ENCODE peak calls at places on chromosomes 7 and 10, in nine cellular contexts. O is hippocampal formation; M is activated CD8-positive, alpha-beta memory T cell treated with anti-CD3 and anti-CD28 coated beads for 24 hours; P is CD4-positive, CD25-positive, alpha-beta regulatory T cell; T is CD8-positive, alpha-beta memory T cell; U is mucosa of gallbladder; V is Panc1; S is NCI-H1417; L is iris pigment epithelial cell. H is an unnamed sample.

GRCh38 chr7:100407285-100408180 is 21.0 kb downstream of the ZCWPW1 start:
- DNase-seq in U (no peak), V (peak; percentile 61), T (no peak), M (peak; percentile 68), P (peak; percentile 64), L (peak; percentile 84), S (no peak), O (no peak), H (no peak)

GRCh38 chr7:155975490-155975889 is 163.2 kb upstream of the SHH start:
- DNase-seq in T (no peak), V (no peak), S (no peak), M (peak; percentile 24), P (no peak), L (no peak), U (no peak), O (no peak), H (no peak)

GRCh38 chr7:35695628-35695888 is 623 bp upstream of the HERPUD2 start:
- DNase-seq in T (peak; percentile 6), S (no peak), V (no peak), O (no peak), M (no peak), P (no peak), L (no peak), U (no peak), H (no peak)

GRCh38 chr10:124719213-124719851 is 24.8 kb downstream of the FAM53B start:
- DNase-seq in T (peak; percentile 57), S (no peak), M (no peak), P (peak; percentile 85), L (peak; percentile 63), U (peak; percentile 83), O (peak; percentile 85), V (no peak), H (no peak)

GRCh38 chr10:108465871-108466641 is 1301.5 kb upstream of the SORCS1 start:
- DNase-seq in V (no peak), O (no peak), M (no peak), P (no peak), L (peak; percentile 2), T (no peak), S (no peak), U (peak; percentile 21), H (no peak)

GRCh38 chr10:88157981-88158465 is 294.6 kb downstream of the PTEN start:
- DNase-seq in V (no peak), L (peak; percentile 92), S (no peak), T (no peak), O (no peak), U (no peak), M (no peak), P (no peak), H (no peak)

GRCh38 chr7:64951250-64951848 is 39.5 kb downstream of the ZNF117 start:
- DNase-seq in P (peak; percentile 53), L (peak; percentile 53), M (no peak), S (peak; percentile 29), O (no peak), V (peak; percentile 30), U (no peak), T (no peak), H (no peak)

GRCh38 chr7:30464231-30464660 is 14.3 kb downstream of the NOD1 start:
- DNase-seq in V (no peak), P (no peak), M (no peak), L (peak; percentile 18), U (no peak), O (no peak), T (no peak), S (no peak), H (no peak)

GRCh38 chr7:144818516-144818915 is 17.3 kb downstream of the TPK1 start:
- DNase-seq in U (no peak), P (peak; percentile 73), V (no peak), L (peak; percentile 87), O (no peak), T (no peak), M (no peak), S (no peak), H (no peak)

GRCh38 chr10:132714906-132715790 is 70.8 kb downstream of the NKX6-2 start:
- DNase-seq in M (no peak), P (no peak), O (no peak), U (no peak), T (no peak), V (no peak), S (no peak), L (no peak), H (no peak)

GRCh38 chr7:139594911-139595476 is 71.5 kb downstream of the CLEC2L start:
- DNase-seq in P (no peak), T (no peak), V (no peak), S (no peak), L (no peak), U (no peak), M (peak; percentile 37), O (no peak), H (no peak)

GRCh38 chr10:357201-357950 is 222.1 kb downstream of the ZMYND11 start:
- DNase-seq in P (no peak), S (no peak), T (no peak), L (no peak), U (no peak), M (no peak), O (no peak), V (no peak), H (no peak)

GRCh38 chr10:126133906-126134703 is 237.7 kb downstream of the FANK1 start:
- DNase-seq in O (no peak), U (no peak), T (no peak), S (no peak), V (peak; percentile 33), M (no peak), L (peak; percentile 64), P (no peak), H (peak; percentile 18)

GRCh38 chr7:98137826-98138151 is 31.1 kb downstream of the LMTK2 start:
- DNase-seq in S (no peak), O (peak; percentile 22), L (no peak), T (no peak), V (no peak), M (no peak), P (no peak), U (no peak), H (no peak)

GRCh38 chr10:2882628-2883027 is 184.7 kb upstream of the PFKP start:
- DNase-seq in V (no peak), M (no peak), S (no peak), P (no peak), T (no peak), L (no peak), O (no peak), U (no peak), H (no peak)

GRCh38 chr7:123916240-123916724 is 8.8 kb upstream of the SPAM1 start:
- DNase-seq in L (peak; percentile 28), U (peak; percentile 19), P (no peak), S (peak; percentile 7), V (no peak), O (no peak), T (no peak), M (no peak), H (no peak)

GRCh38 chr10:79028056-79028430 is 40.7 kb upstream of the ZMIZ1 start:
- DNase-seq in U (no peak), T (no peak), V (no peak), L (no peak), S (no peak), M (no peak), P (no peak), O (no peak), H (no peak)

GRCh38 chr10:128178319-128178937 is 52.2 kb upstream of the MKI67 start:
- DNase-seq in O (no peak), M (peak; percentile 68), T (peak; percentile 14), U (no peak), V (no peak), P (peak; percentile 30), L (peak; percentile 23), S (no peak), H (no peak)

GRCh38 chr7:36388423-36388822 is 1.2 kb upstream of the ANLN start:
- DNase-seq in P (no peak), O (no peak), T (no peak), U (no peak), V (peak; percentile 36), M (no peak), S (no peak), L (no peak), H (no peak)

GRCh38 chr10:22611425-22612111 is 102.8 kb downstream of the PIP4K2A start:
- DNase-seq in T (peak; percentile 48), V (no peak), L (no peak), P (peak; percentile 85), O (no peak), S (no peak), M (peak; percentile 68), U (no peak), H (no peak)

GRCh38 chr7:151453326-151453791 is 13.4 kb upstream of the CRYGN start:
- DNase-seq in T (no peak), V (no peak), U (no peak), P (no peak), M (peak; percentile 54), S (no peak), O (no peak), L (no peak), H (no peak)

GRCh38 chr7:47505317-47506007 is 76.4 kb downstream of the TNS3 start:
- DNase-seq in O (no peak), P (no peak), T (no peak), U (no peak), S (no peak), M (no peak), L (no peak), V (no peak), H (no peak)

GRCh38 chr7:11780267-11780666 is 51.7 kb downstream of the THSD7A start:
- DNase-seq in P (no peak), L (no peak), T (no peak), S (no peak), M (no peak), O (no peak), V (no peak), U (no peak), H (no peak)

GRCh38 chr7:2774935-2775334 is 69.2 kb downstream of the GNA12 start:
- DNase-seq in O (no peak), P (no peak), M (no peak), V (no peak), S (no peak), U (no peak), L (no peak), T (no peak), H (no peak)

GRCh38 chr7:124155400-124156022 is 122.6 kb upstream of the TMEM229A start:
- DNase-seq in U (no peak), S (peak; percentile 16), L (peak; percentile 31), P (no peak), O (no peak), V (no peak), M (no peak), T (no peak), H (no peak)

GRCh38 chr10:46229144-46229563 is 57.6 kb upstream of the ANTXRL start:
- DNase-seq in P (peak; percentile 16), S (no peak), M (peak; percentile 57), T (no peak), O (no peak), L (no peak), V (peak; percentile 7), U (peak; percentile 26), H (peak; percentile 49)

GRCh38 chr10:11046766-11047165 is 29.1 kb downstream of the CELF2 start:
- DNase-seq in S (no peak), L (no peak), O (no peak), P (no peak), M (no peak), V (no peak), T (no peak), U (no peak), H (no peak)

GRCh38 chr10:103226011-103226410 is 19.7 kb upstream of the RPEL1 start:
- DNase-seq in V (no peak), M (no peak), S (no peak), P (no peak), T (no peak), O (no peak), L (no peak), U (no peak), H (no peak)